ENCODE peak calls at places on chromosome 1, in four cellular contexts. H is A549, N is K562, P is H1. I is an unnamed sample.

GRCh38 chr1:107867422-107867821 is 97.6 kb downstream of the VAV3 start:
- DNase-seq in H (no peak), N (no peak), P (peak), I (no peak)

GRCh38 chr1:65065535-65066378 is 82.2 kb upstream of the AK4 start:
- DNase-seq in H (no peak), N (peak), P (no peak), I (no peak)

GRCh38 chr1:198577444-198577843 is 37.0 kb upstream of the ATP6V1G3 start:
- DNase-seq in H (no peak), N (no peak), P (no peak), I (no peak)

GRCh38 chr1:42962641-42963377 is 4.1 kb upstream of the SLC2A1 start:
- DNase-seq in H (peak), N (peak), P (peak), I (peak)

GRCh38 chr1:9687876-9688582 is 36.5 kb downstream of the PIK3CD start:
- DNase-seq in H (no peak), N (peak), P (no peak), I (no peak)

GRCh38 chr1:183101081-183101480 is 77.9 kb downstream of the LAMC1 start:
- DNase-seq in H (no peak), N (no peak), P (no peak), I (no peak)

GRCh38 chr1:221948459-221948858 is 206.6 kb upstream of the DUSP10 start:
- DNase-seq in H (no peak), N (no peak), P (no peak), I (no peak)

GRCh38 chr1:202046748-202047708 is 36.6 kb downstream of the ELF3 start:
- DNase-seq in H (peak), N (peak), P (no peak), I (peak)

GRCh38 chr1:230268371-230269170 is 157.6 kb downstream of the PGBD5 start:
- DNase-seq in H (peak), N (peak), P (no peak), I (peak)

GRCh38 chr1:6205849-6206845 is at the start of gene RNF207:
- DNase-seq in H (peak), N (peak), P (no peak), I (peak)

GRCh38 chr1:115145221-115145620 is 55.9 kb upstream of the TSPAN2 start:
- DNase-seq in H (no peak), N (no peak), P (no peak), I (no peak)

GRCh38 chr1:226310637-226311195 is 1.8 kb upstream of the LIN9 start:
- DNase-seq in H (no peak), N (peak), P (no peak), I (no peak)

GRCh38 chr1:39898146-39898545 is 3.6 kb downstream of the MYCL start:
- DNase-seq in H (no peak), N (no peak), P (no peak), I (no peak)

GRCh38 chr1:68919070-68919469 is 422.2 kb upstream of the DEPDC1 start:
- DNase-seq in H (no peak), N (no peak), P (no peak), I (no peak)

GRCh38 chr1:19529570-19530145 is 44.3 kb upstream of the CAPZB start:
- DNase-seq in H (no peak), N (peak), P (no peak), I (no peak)

GRCh38 chr1:25068316-25068715 is 138.2 kb upstream of the RUNX3 start:
- DNase-seq in H (no peak), N (no peak), P (no peak), I (no peak)

GRCh38 chr1:151175036-151175741 is 592 bp downstream of the TMOD4 start:
- DNase-seq in H (no peak), N (no peak), P (no peak), I (no peak)

GRCh38 chr1:113947388-113948107 is 18.4 kb downstream of the HIPK1 start:
- DNase-seq in H (no peak), N (no peak), P (no peak), I (no peak)

GRCh38 chr1:38766125-38766524 is 93.4 kb downstream of the RRAGC start:
- DNase-seq in H (no peak), N (no peak), P (no peak), I (no peak)

GRCh38 chr1:175193339-175193950 is 869 bp upstream of the KIAA0040 start:
- DNase-seq in H (no peak), N (no peak), P (no peak), I (no peak)

GRCh38 chr1:236395780-236396664 is 1.9 kb downstream of the EDARADD start:
- DNase-seq in H (no peak), N (peak), P (no peak), I (no peak)
- TF ChIP-seq MAFK in H (no peak), N (no peak), P (no peak), I (no peak)

GRCh38 chr1:26278835-26279597 is 870 bp upstream of the SH3BGRL3 start:
- DNase-seq in H (no peak), N (peak), P (no peak), I (no peak)

GRCh38 chr1:26281971-26282693 is 2.2 kb downstream of the SH3BGRL3 start:
- DNase-seq in H (no peak), N (no peak), P (peak), I (no peak)

GRCh38 chr1:26281091-26281958 is 1.4 kb downstream of the SH3BGRL3 start:
- DNase-seq in H (no peak), N (no peak), P (no peak), I (no peak)

GRCh38 chr1:26279598-26280332 is at the start of gene SH3BGRL3:
- DNase-seq in H (peak), N (peak), P (no peak), I (peak)

GRCh38 chr1:26280333-26281042 is 602 bp downstream of the SH3BGRL3 start:
- DNase-seq in H (no peak), N (peak), P (no peak), I (no peak)
- TF ChIP-seq HDAC2 in H (no peak), N (peak), P (no peak), I (no peak)

GRCh38 chr1:12552111-12552888 is 65.7 kb downstream of the DHRS3 start:
- DNase-seq in H (no peak), N (peak), P (no peak), I (no peak)
- TF ChIP-seq MAFK in H (no peak), N (no peak), P (no peak), I (no peak)

GRCh38 chr1:207335695-207336363 is 14.4 kb downstream of the CD55 start:
- DNase-seq in H (no peak), N (no peak), P (no peak), I (no peak)

GRCh38 chr1:207333620-207334019 is 12.1 kb downstream of the CD55 start:
- DNase-seq in H (no peak), N (no peak), P (no peak), I (no peak)

GRCh38 chr1:207342351-207342750 is 20.9 kb downstream of the CD55 start:
- DNase-seq in H (no peak), N (no peak), P (no peak), I (no peak)

GRCh38 chr1:207336559-207337467 is 15.3 kb downstream of the CD55 start:
- DNase-seq in H (peak), N (no peak), P (no peak), I (peak)
- TF ChIP-seq HDAC2 in H (no peak), N (no peak), P (no peak), I (no peak)

GRCh38 chr1:17655922-17656321 is 99.2 kb upstream of the ACTL8 start:
- DNase-seq in H (no peak), N (no peak), P (no peak), I (no peak)

GRCh38 chr1:17649371-17650106 is 105.6 kb upstream of the ACTL8 start:
- DNase-seq in H (no peak), N (no peak), P (no peak), I (no peak)

GRCh38 chr1:17654519-17654918 is 100.6 kb upstream of the ACTL8 start:
- DNase-seq in H (no peak), N (no peak), P (no peak), I (no peak)

GRCh38 chr1:17655169-17655568 is 100.0 kb upstream of the ACTL8 start:
- DNase-seq in H (no peak), N (no peak), P (no peak), I (no peak)

DNA sequence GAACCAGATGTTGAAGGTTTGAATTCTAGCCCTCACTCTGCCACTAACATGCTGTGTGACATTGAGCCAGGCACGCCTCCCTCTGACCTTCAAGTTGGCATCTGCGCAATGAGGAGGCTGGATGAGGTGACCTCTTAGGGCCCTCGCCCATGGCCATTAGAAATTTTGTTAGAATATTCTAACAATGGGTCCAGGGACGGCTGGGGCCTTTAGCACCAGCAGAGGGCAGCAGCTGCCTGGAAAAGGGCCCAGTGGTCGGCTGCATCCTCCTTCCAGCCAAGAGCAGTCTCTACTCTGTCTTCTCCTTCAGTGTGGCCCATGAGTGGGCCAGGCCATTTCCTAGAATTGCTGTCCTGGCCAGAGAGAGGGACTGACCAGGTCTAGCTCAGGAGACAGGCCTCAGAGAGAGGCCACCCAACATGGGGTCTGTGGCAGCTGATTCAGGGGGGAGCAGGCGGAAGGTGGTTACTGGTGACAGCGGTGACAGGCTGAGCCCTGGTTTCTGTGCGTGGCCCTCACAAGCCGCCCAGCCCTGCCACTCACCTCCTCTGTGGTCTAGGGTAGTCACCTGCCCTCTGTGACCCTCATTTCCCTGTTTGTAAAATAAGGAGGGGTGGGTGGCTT is 101.3 kb upstream of the ACTL8 start:
- DNase-seq in H (peak), N (peak), P (no peak), I (no peak)
- TF ChIP-seq MAFK in H (no peak), N (no peak), P (no peak), I (no peak)

DNA sequence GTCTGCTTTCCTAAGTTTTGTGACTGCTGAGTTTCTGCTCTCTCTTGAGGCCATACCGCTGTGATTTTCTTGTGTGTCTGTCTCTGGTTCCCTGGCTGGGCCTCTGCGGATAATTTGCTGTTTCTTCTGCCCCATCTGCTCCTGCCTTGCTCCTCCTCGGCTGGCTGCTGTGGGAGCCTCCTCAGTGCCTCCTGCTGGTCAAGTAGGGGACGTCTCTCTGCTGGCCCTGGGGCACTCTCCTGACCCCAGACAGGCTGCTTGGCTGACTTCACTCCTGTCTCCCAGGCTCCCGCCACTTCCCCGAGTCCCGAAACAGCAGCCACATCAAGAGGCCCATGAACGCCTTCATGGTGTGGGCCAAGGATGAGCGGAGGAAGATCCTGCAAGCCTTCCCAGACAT is 28.5 kb downstream of the ETNK2 start:
- DNase-seq in H (no peak), N (peak), P (no peak), I (no peak)
- TF ChIP-seq HDAC2 in H (no peak), N (no peak), P (no peak), I (no peak)

I was measured in HepG2.